ENCODE peak calls at places on chromosomes 1 and 21, in seven cellular contexts. Q is left colon, N is tibial artery, V is head of caudate nucleus, A is posterior cingulate gyrus, X is mucosa of descending colon, B is activated B cell treated with CpG ODN at 0.5 μM for 24 hours. T is an unnamed sample.

GRCh38 chr1:46467183-46467504 is 22.5 kb upstream of the DMBX1 start:
- DNase-seq in X (no peak), Q (no peak), N (no peak), A (no peak), B (no peak), V (no peak), T (no peak)

GRCh38 chr1:234509457-234510328 is 30.7 kb upstream of the TARBP1 start:
- DNase-seq in V (no peak), Q (no peak), B (no peak), N (no peak), X (no peak), A (no peak), T (peak)

GRCh38 chr21:37079211-37079824 is 6.3 kb downstream of the TTC3 start:
- DNase-seq in V (no peak), X (no peak), A (no peak), N (no peak), Q (no peak), B (no peak), T (no peak)

GRCh38 chr1:166730299-166730888 is 108.9 kb upstream of the POGK start:
- DNase-seq in N (no peak), X (no peak), V (no peak), A (no peak), Q (no peak), B (no peak), T (no peak)

GRCh38 chr1:26278303-26278702 is 1.6 kb upstream of the SH3BGRL3 start:
- DNase-seq in A (no peak), Q (peak), N (peak), X (peak), B (no peak), V (peak), T (no peak)

GRCh38 chr1:31427322-31427721 is 14.3 kb downstream of the SERINC2 start:
- DNase-seq in V (no peak), Q (no peak), A (no peak), B (no peak), X (no peak), N (no peak), T (no peak)

GRCh38 chr1:118928739-118929554 is 59.2 kb downstream of the TBX15 start:
- DNase-seq in X (no peak), N (no peak), A (no peak), V (no peak), Q (peak), B (no peak), T (no peak)

GRCh38 chr1:113976609-113977278 is 2.5 kb upstream of the OLFML3 start:
- DNase-seq in B (no peak), X (no peak), V (no peak), N (peak), A (no peak), Q (no peak), T (no peak)

GRCh38 chr1:3729594-3730555 is 22.4 kb upstream of the CCDC27 start:
- DNase-seq in X (no peak), V (no peak), A (no peak), Q (no peak), B (no peak), N (no peak), T (no peak)

T was measured in body of pancreas.